ENCODE peak calls at places on chromosomes 5 and 9, in nine cellular contexts. R, A, U, E, H, Y, S, M and B are unnamed samples.

GRCh38 chr9:87547665-87548064 is 50.0 kb downstream of the DAPK1 start:
- DNase-seq in Y (peak), R (no peak), A (peak), H (no peak), E (no peak), U (no peak), S (no peak), M (no peak), B (no peak)

GRCh38 chr9:132994410-132995120 is 16.1 kb downstream of the GFI1B start:
- DNase-seq in Y (no peak), S (no peak), R (no peak), E (no peak), U (peak), H (no peak), M (no peak), A (peak), B (no peak)

GRCh38 chr9:81002242-81002641 is 687.1 kb downstream of the TLE1 start:
- DNase-seq in A (peak), M (no peak), H (no peak), E (no peak), U (no peak), S (no peak), R (no peak), Y (no peak), B (no peak)

GRCh38 chr9:36930941-36931340 is 103.1 kb downstream of the PAX5 start:
- DNase-seq in U (no peak), H (no peak), R (no peak), S (no peak), A (no peak), E (peak), M (no peak), Y (no peak), B (no peak)

GRCh38 chr9:73451003-73451402 is 299.3 kb downstream of the ANXA1 start:
- DNase-seq in M (no peak), R (no peak), A (no peak), E (no peak), H (no peak), Y (no peak), U (no peak), S (no peak), B (no peak)

GRCh38 chr5:83509535-83509934 is 38.0 kb downstream of the VCAN start:
- DNase-seq in R (no peak), U (peak), Y (no peak), M (no peak), A (peak), S (no peak), E (no peak), H (peak), B (peak)

GRCh38 chr5:5104550-5104949 is 35.6 kb upstream of the ADAMTS16 start:
- DNase-seq in S (no peak), E (no peak), A (no peak), H (no peak), Y (no peak), R (no peak), M (no peak), U (no peak), B (no peak)

GRCh38 chr9:129270205-129270604 is 92.1 kb upstream of the IER5L start:
- DNase-seq in M (no peak), Y (no peak), H (no peak), A (no peak), U (no peak), S (peak), R (no peak), E (no peak), B (no peak)